ENCODE peak calls at places on chromosomes 7 and 10, in ten cellular contexts. M is glutamatergic neuron; I is upper lobe of right lung; Q is NCI-H1436; C is amniotic stem cell; T is activated CD8-positive, alpha-beta memory T cell treated with anti-CD3 and anti-CD28 coated beads for 48 hours; Z is neural crest cell; V is H9; K is fibroblast of lung; O is HFFc6. E is an unnamed sample.
A peak's percentile ranks its signal among the peaks of the same experiment; 100 is the strongest.

GRCh38 chr7:40586197-40586596 is 451.4 kb downstream of the SUGCT start:
- DNase-seq in M (no peak), O (peak; percentile 59), V (no peak), T (no peak), I (no peak), Z (no peak), Q (no peak), K (peak; percentile 87), C (no peak), E (no peak)

GRCh38 chr7:81803267-81803666 is 33.4 kb upstream of the HGF start:
- DNase-seq in M (no peak), O (no peak), Q (no peak), Z (no peak), I (no peak), K (no peak), V (no peak), C (no peak), T (no peak), E (no peak)

GRCh38 chr7:25979605-25980004 is 172.4 kb upstream of the NFE2L3 start:
- DNase-seq in Z (no peak), O (no peak), T (no peak), V (no peak), K (no peak), C (no peak), Q (no peak), I (no peak), M (no peak), E (no peak)

GRCh38 chr10:84842593-84842992 is 514.2 kb downstream of the CCSER2 start:
- DNase-seq in T (no peak), Z (no peak), K (no peak), M (no peak), V (no peak), Q (no peak), I (no peak), O (no peak), C (no peak), E (no peak)

GRCh38 chr7:28708033-28708451 is 250.1 kb downstream of the TRIL start:
- DNase-seq in I (no peak), Q (no peak), V (no peak), T (no peak), K (peak; percentile 88), Z (no peak), M (no peak), O (no peak), C (no peak), E (no peak)

GRCh38 chr10:122879339-122880273 is at the start of gene FAM24B:
- DNase-seq in I (peak; percentile 95), V (peak; percentile 84), Q (peak; percentile 100), C (peak; percentile 97), T (peak; percentile 80), Z (no peak), M (peak; percentile 98), O (peak; percentile 99), K (peak; percentile 94), E (peak; percentile 96)

GRCh38 chr10:50385610-50386009 is 134.3 kb upstream of the ASAH2 start:
- DNase-seq in V (no peak), T (no peak), K (no peak), M (no peak), Q (no peak), O (no peak), I (no peak), C (no peak), Z (no peak), E (peak; percentile 70)

GRCh38 chr7:149072438-149072775 is 18.1 kb downstream of the ZNF786 start:
- DNase-seq in M (no peak), V (no peak), T (no peak), Q (no peak), O (no peak), Z (no peak), K (no peak), C (no peak), I (no peak), E (peak; percentile 59)

GRCh38 chr7:152435384-152436278 is at the start of gene KMT2C:
- DNase-seq in I (peak; percentile 82), Q (peak; percentile 60), Z (peak; percentile 40), V (peak; percentile 37), M (peak; percentile 67), T (peak; percentile 10), O (no peak), K (peak; percentile 53), C (no peak), E (peak; percentile 57)

GRCh38 chr7:143299346-143299745 is 11.2 kb downstream of the CASP2 start:
- DNase-seq in Z (no peak), V (no peak), C (no peak), K (peak; percentile 65), T (no peak), M (no peak), O (peak; percentile 74), Q (no peak), I (no peak), E (no peak)

GRCh38 chr7:94578615-94579014 is 69.0 kb downstream of the CASD1 start:
- DNase-seq in M (no peak), Q (no peak), K (no peak), O (no peak), C (no peak), T (no peak), Z (no peak), I (no peak), V (no peak), E (no peak)